ENCODE peak calls at places on chromosomes 4 and X, in six cellular contexts. P, X, S, H, O and E are unnamed samples.

GRCh38 chrX:150575415-150575814 is 7.0 kb downstream of the MTM1 start:
- DNase-seq in P (no peak), X (no peak), S (no peak), H (no peak), O (no peak), E (peak)

GRCh38 chrX:38968817-38969216 is 167.6 kb downstream of the MID1IP1 start:
- DNase-seq in P (no peak), X (no peak), S (no peak), H (no peak), O (no peak), E (no peak)

GRCh38 chr4:112152496-112152895 is 7.2 kb downstream of the FAM241A start:
- DNase-seq in P (no peak), X (no peak), S (no peak), H (no peak), O (no peak), E (no peak)

GRCh38 chr4:138802499-138802898 is 213.1 kb upstream of the NOCT start:
- DNase-seq in P (no peak), X (no peak), S (no peak), H (no peak), O (no peak), E (no peak)

GRCh38 chr4:26987191-26987590 is 126.5 kb downstream of the STIM2 start:
- DNase-seq in P (no peak), X (no peak), S (no peak), H (no peak), O (no peak), E (no peak)

GRCh38 chr4:59314637-59315036 is 1885.5 kb upstream of the ADGRL3 start:
- DNase-seq in P (no peak), X (no peak), S (no peak), H (no peak), O (no peak), E (no peak)

GRCh38 chrX:19514791-19515614 is at the start of gene MAP3K15:
- DNase-seq in P (peak), X (peak), S (peak), H (no peak), O (peak), E (no peak)

GRCh38 chr4:139875456-139875855 is 209.8 kb downstream of the MGST2 start:
- DNase-seq in P (no peak), X (no peak), S (no peak), H (no peak), O (no peak), E (no peak)

GRCh38 chr4:28921886-28922285 is 1798.3 kb upstream of the PCDH7 start:
- DNase-seq in P (no peak), X (no peak), S (no peak), H (no peak), O (no peak), E (no peak)

GRCh38 chrX:110241816-110242215 is 76.1 kb downstream of the AMMECR1 start:
- DNase-seq in P (no peak), X (no peak), S (peak), H (no peak), O (no peak), E (no peak)

GRCh38 chr4:66489783-66490452 is 819.6 kb upstream of the EPHA5 start:
- DNase-seq in P (no peak), X (no peak), S (no peak), H (no peak), O (no peak), E (peak)

GRCh38 chr4:184857446-184858121 is 31.8 kb upstream of the ACSL1 start:
- DNase-seq in P (no peak), X (no peak), S (no peak), H (no peak), O (no peak), E (no peak)

GRCh38 chrX:154024271-154024670 is 4.6 kb upstream of the IRAK1 start:
- DNase-seq in P (no peak), X (no peak), S (no peak), H (no peak), O (no peak), E (no peak)

GRCh38 chrX:53312946-53313745 is 31.8 kb upstream of the IQSEC2 start:
- DNase-seq in P (no peak), X (peak), S (peak), H (peak), O (peak), E (no peak)

GRCh38 chr4:1693131-1693896 is 9.2 kb upstream of the FAM53A start:
- DNase-seq in P (peak), X (no peak), S (peak), H (no peak), O (peak), E (peak)

GRCh38 chrX:124931241-124931640 is 388.4 kb upstream of the TEX13C start:
- DNase-seq in P (no peak), X (no peak), S (no peak), H (no peak), O (no peak), E (no peak)

GRCh38 chrX:10482262-10482661 is 138.1 kb downstream of the MID1 start:
- DNase-seq in P (no peak), X (no peak), S (no peak), H (no peak), O (no peak), E (no peak)

GRCh38 chr4:139696491-139696890 is 30.9 kb downstream of the MGST2 start:
- DNase-seq in P (no peak), X (no peak), S (no peak), H (no peak), O (no peak), E (no peak)

GRCh38 chrX:69759921-69760625 is 144.2 kb downstream of the EDA start:
- DNase-seq in P (no peak), X (no peak), S (no peak), H (no peak), O (no peak), E (no peak)

GRCh38 chr4:37415845-37416369 is 171.4 kb downstream of the NWD2 start:
- DNase-seq in P (no peak), X (no peak), S (no peak), H (no peak), O (no peak), E (no peak)

GRCh38 chr4:147773261-147774184 is 41.6 kb downstream of the ARHGAP10 start:
- DNase-seq in P (no peak), X (no peak), S (no peak), H (no peak), O (no peak), E (no peak)

GRCh38 chrX:12949205-12949926 is 25.5 kb upstream of the TMSB4X start:
- DNase-seq in P (no peak), X (peak), S (no peak), H (peak), O (no peak), E (no peak)

DNA sequence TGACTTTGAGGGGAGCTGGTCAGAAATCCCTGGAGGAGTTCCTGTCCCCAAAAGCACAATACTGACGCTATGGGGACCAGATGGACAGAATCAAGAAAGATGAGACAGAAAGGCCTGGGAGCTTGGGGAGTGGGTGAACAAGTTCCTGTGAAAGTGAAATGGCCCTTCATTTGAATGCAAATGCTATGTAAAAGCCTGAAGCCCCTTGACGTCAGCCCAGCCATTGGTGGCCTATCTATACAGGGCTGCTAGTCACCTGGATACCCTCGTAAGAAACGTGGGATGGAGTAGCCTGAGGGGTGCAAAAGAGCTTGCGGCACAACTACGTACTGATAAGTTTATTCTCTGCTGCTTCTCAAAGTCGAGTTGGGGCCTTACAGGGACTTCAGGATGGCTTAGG is at the start of gene CDX4:
- DNase-seq in P (no peak), X (no peak), S (no peak), H (no peak), O (no peak), E (no peak)
- H3K4me3 ChIP-seq in P (no peak), X (no peak), S (no peak), H (no peak), O (no peak), E (no peak)

DNA sequence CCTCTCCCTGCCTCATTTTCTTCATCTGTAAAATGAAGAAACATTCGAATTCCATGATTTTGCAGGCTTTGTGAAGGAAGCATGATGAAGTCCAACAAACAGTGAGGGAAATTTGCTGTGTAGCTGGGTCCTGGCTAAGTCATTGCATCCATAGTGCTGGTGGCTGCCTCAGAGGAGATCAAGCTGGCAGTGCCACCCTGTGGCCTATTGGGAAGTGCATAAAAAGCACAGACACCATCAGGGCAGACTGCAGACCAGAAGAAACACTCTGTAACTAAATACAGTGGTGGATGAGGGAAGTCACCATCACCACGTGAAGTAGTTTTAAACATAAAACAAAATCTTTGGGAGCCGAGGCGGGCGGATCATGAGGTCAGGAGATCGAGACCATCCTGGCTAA is 40.7 kb upstream of the DDX3X start:
- DNase-seq in P (no peak), X (no peak), S (no peak), H (no peak), O (no peak), E (no peak)
- TF ChIP-seq CTCF in P (peak), X (no peak), S (no peak), H (no peak), O (peak), E (peak)

GRCh38 chr4:73223258-73223651 is 35.3 kb downstream of the ANKRD17 start:
- DNase-seq in P (no peak), X (no peak), S (no peak), H (no peak), O (no peak), E (no peak)
- H3K4me3 ChIP-seq in P (peak), X (no peak), S (no peak), H (no peak), O (peak), E (no peak)

DNA sequence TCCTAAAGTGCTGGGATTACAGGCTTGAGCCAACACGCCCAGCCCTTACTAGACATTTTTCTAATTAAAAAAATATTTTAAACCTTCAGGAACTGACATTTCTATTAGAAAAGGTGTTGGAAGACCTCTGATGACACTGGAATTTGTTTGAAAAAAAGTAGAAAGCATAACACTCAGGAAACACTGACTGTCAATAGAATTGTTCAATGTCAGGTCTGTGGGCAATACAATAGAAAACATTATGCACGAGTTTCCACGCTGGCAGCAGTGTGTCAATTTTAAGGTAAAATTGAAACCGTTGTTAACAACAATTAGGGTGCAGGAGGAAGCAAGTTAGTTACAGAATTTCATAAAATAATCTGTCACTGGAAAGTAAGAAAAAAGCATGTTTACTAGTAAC is 140.7 kb upstream of the KLHL4 start:
- DNase-seq in P (no peak), X (no peak), S (no peak), H (no peak), O (no peak), E (no peak)
- TF ChIP-seq CTCF in P (no peak), X (no peak), S (no peak), H (no peak), O (no peak), E (no peak)

DNA sequence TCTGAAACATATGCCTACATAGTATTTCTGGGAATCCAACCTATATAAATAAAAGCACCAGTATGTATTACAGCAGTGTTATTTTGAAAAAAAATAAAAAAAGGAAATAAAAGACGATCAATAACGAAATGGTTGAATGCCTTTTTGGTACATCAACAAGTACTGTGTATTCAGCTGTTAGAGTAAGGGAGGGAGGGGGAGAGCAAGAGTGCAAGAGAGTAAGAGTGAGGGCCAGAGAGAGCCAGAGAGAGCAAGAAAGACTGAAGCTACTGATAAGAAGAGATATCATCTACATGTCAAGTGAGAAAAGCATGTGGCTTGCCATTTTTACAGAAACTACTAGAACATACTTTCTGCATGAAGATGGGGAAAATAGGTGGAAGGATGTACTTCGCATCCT is 1.8 kb downstream of the SPIN4 start:
- DNase-seq in P (no peak), X (no peak), S (no peak), H (no peak), O (no peak), E (no peak)
- H3K4me3 ChIP-seq in P (peak), X (no peak), S (no peak), H (no peak), O (no peak), E (no peak)

GRCh38 chrX:115191490-115192243 is 2.5 kb downstream of the RBMXL3 start:
- DNase-seq in P (no peak), X (no peak), S (no peak), H (no peak), O (no peak), E (no peak)
- TF ChIP-seq CTCF in P (no peak), X (no peak), S (no peak), H (no peak), O (no peak), E (no peak)

GRCh38 chr4:137530176-137530575 is 2.1 kb downstream of the PCDH18 start:
- DNase-seq in P (no peak), X (no peak), S (no peak), H (no peak), O (no peak), E (no peak)

GRCh38 chr4:137531121-137531520 is 1.2 kb downstream of the PCDH18 start:
- DNase-seq in P (no peak), X (no peak), S (no peak), H (no peak), O (no peak), E (no peak)

GRCh38 chr4:137532869-137533236 is 559 bp upstream of the PCDH18 start:
- DNase-seq in P (no peak), X (no peak), S (no peak), H (no peak), O (no peak), E (no peak)

GRCh38 chr4:137533855-137534254 is 1.6 kb upstream of the PCDH18 start:
- DNase-seq in P (no peak), X (no peak), S (no peak), H (no peak), O (no peak), E (no peak)

GRCh38 chr4:137531951-137532868 is at the start of gene PCDH18:
- DNase-seq in P (peak), X (peak), S (peak), H (peak), O (peak), E (no peak)
- H3K4me3 ChIP-seq in P (peak), X (peak), S (no peak), H (peak), O (peak), E (peak)

GRCh38 chr4:162499478-162499877 is 335.7 kb upstream of the FSTL5 start:
- DNase-seq in P (no peak), X (no peak), S (no peak), H (no peak), O (no peak), E (no peak)
- TF ChIP-seq CTCF in P (peak), X (no peak), S (no peak), H (no peak), O (peak), E (peak)